ENCODE peak calls at places on chromosomes 13 and 19, in four cellular contexts. G is choroid plexus epithelial cell, V is activated gamma-delta T cell, A is memory B cell. K is an unnamed sample.
A peak's percentile ranks its signal among the peaks of the same experiment; 100 is the strongest.

GRCh38 chr13:44758595-44759221 is 182.6 kb upstream of the TSC22D1 start:
- DNase-seq in G (peak; percentile 92), V (no peak), A (no peak), K (no peak)

GRCh38 chr19:34523408-34523807 is 41.9 kb downstream of the WTIP start:
- DNase-seq in A (no peak), G (no peak), V (no peak), K (no peak)

GRCh38 chr13:48593551-48593950 is 60.2 kb upstream of the CYSLTR2 start:
- DNase-seq in G (no peak), V (no peak), A (no peak), K (no peak)

GRCh38 chr19:49639401-49640112 is 386 bp downstream of the RRAS start:
- DNase-seq in V (no peak), G (no peak), A (peak; percentile 21), K (no peak)

GRCh38 chr13:31629085-31629785 is 110.1 kb upstream of the RXFP2 start:
- DNase-seq in V (no peak), G (peak; percentile 33), A (no peak), K (no peak)

GRCh38 chr13:41648314-41648935 is 191.1 kb downstream of the RGCC start:
- DNase-seq in V (no peak), G (peak; percentile 82), A (no peak), K (no peak)

GRCh38 chr19:6667114-6667627 is 2.8 kb downstream of the TNFSF14 start:
- DNase-seq in G (no peak), A (no peak), V (no peak), K (no peak)

GRCh38 chr19:44284968-44285367 is 19.9 kb downstream of the ZNF235 start:
- DNase-seq in G (no peak), V (no peak), A (no peak), K (no peak)

GRCh38 chr13:51152713-51153112 is 41.6 kb upstream of the C13orf42 start:
- DNase-seq in A (no peak), G (peak; percentile 46), V (no peak), K (no peak)

GRCh38 chr19:18278521-18279265 is 2.7 kb downstream of the JUND start:
- DNase-seq in V (no peak), G (peak; percentile 38), A (no peak), K (peak; percentile 49)

GRCh38 chr19:4120933-4121612 is 2.8 kb downstream of the MAP2K2 start:
- DNase-seq in V (no peak), A (no peak), G (no peak), K (no peak)

GRCh38 chr19:41623360-41623759 is 3.5 kb downstream of the CEACAM4 start:
- DNase-seq in V (no peak), A (no peak), G (no peak), K (no peak)

GRCh38 chr19:58516964-58517833 is 2.4 kb downstream of the ZBTB45 start:
- DNase-seq in V (no peak), A (no peak), G (no peak), K (no peak)

GRCh38 chr19:40743926-40744325 is 6.4 kb downstream of the ACTMAP start:
- DNase-seq in G (no peak), A (no peak), V (no peak), K (no peak)

GRCh38 chr19:903266-903797 is 9.7 kb downstream of the R3HDM4 start:
- DNase-seq in V (no peak), A (no peak), G (no peak), K (no peak)

GRCh38 chr13:28707629-28708427 is 10.9 kb downstream of the SLC46A3 start:
- DNase-seq in A (peak; percentile 26), V (no peak), G (peak; percentile 88), K (no peak)

GRCh38 chr19:11355160-11356073 is at the start of gene PLPPR2:
- DNase-seq in A (peak; percentile 71), G (peak; percentile 89), V (peak; percentile 70), K (peak; percentile 69)

GRCh38 chr19:12938536-12939291 is at the start of gene CALR:
- DNase-seq in V (no peak), G (peak; percentile 39), A (no peak), K (no peak)

GRCh38 chr19:2408247-2408646 is 19.1 kb downstream of the TIMM13 start:
- DNase-seq in V (no peak), A (no peak), G (no peak), K (no peak)

GRCh38 chr13:33787051-33787591 is 30.8 kb upstream of the RFC3 start:
- DNase-seq in A (no peak), G (peak; percentile 17), V (no peak), K (peak; percentile 3)

GRCh38 chr13:85659493-85659892 is 139.7 kb downstream of the SLITRK6 start:
- DNase-seq in G (peak; percentile 21), A (no peak), V (no peak), K (no peak)

GRCh38 chr19:52735734-52736133 is 890 bp upstream of the ZNF611 start:
- DNase-seq in A (no peak), V (no peak), G (peak; percentile 75), K (no peak)

GRCh38 chr19:41691268-41691970 is 3.3 kb upstream of the CEACAM7 start:
- DNase-seq in V (no peak), A (no peak), G (peak; percentile 15), K (no peak)

GRCh38 chr19:20969498-20969897 is 46.4 kb downstream of the ZNF85 start:
- DNase-seq in G (no peak), V (no peak), A (no peak), K (no peak)

GRCh38 chr19:34217952-34218817 is 36.2 kb upstream of the GARRE1 start:
- DNase-seq in A (no peak), V (peak; percentile 17), G (peak; percentile 99), K (peak; percentile 53)

GRCh38 chr19:30871979-30872378 is 477.3 kb downstream of the TSHZ3 start:
- DNase-seq in G (no peak), V (no peak), A (no peak), K (no peak)

GRCh38 chr19:14517446-14517839 is 754 bp downstream of the DNAJB1 start:
- DNase-seq in A (no peak), V (no peak), G (no peak), K (no peak)

GRCh38 chr13:114310961-114311360 is 3.3 kb upstream of the CHAMP1 start:
- DNase-seq in A (no peak), V (no peak), G (peak; percentile 27), K (no peak)

GRCh38 chr19:11754663-11755062 is 12.1 kb upstream of the ZNF441 start:
- DNase-seq in A (no peak), V (no peak), G (no peak), K (no peak)

GRCh38 chr13:100517706-100518105 is 70.9 kb downstream of the GGACT start:
- DNase-seq in G (no peak), V (no peak), A (no peak), K (no peak)

GRCh38 chr19:45331411-45331810 is 8.7 kb upstream of the CKM start:
- DNase-seq in V (no peak), G (no peak), A (no peak), K (no peak)

GRCh38 chr13:113732176-113732960 is 26.7 kb upstream of the TMEM255B start:
- DNase-seq in G (no peak), V (no peak), A (no peak), K (no peak)

GRCh38 chr19:51055866-51056265 is 9.0 kb downstream of the KLK13 start:
- DNase-seq in G (no peak), V (no peak), A (no peak), K (no peak)